ENCODE peak calls at places on chromosomes 4 and X, in nine cellular contexts. One of them, this sample, is unnamed.

GRCh38 chr4:102157984-102158383 is 187.3 kb downstream of the SLC39A8 start:
- DNase-seq in adipocyte: no peak
- DNase-seq in hepatocyte: no peak
- DNase-seq in activated CD8-positive, alpha-beta T cell treated with anti-CD3 and anti-CD28 coated beads for 36 hours: no peak
- DNase-seq in HCEC 1CT: no peak
- DNase-seq in naive thymus-derived CD8-positive, alpha-beta T cell: no peak
- DNase-seq in HL-60: no peak
- DNase-seq in NCI-H524: no peak
- DNase-seq in NAMALWA: no peak
- DNase-seq in this sample: no peak

GRCh38 chrX:19807414-19807813 is 80.0 kb downstream of the SH3KBP1 start:
- DNase-seq in adipocyte: no peak
- DNase-seq in hepatocyte: no peak
- DNase-seq in activated CD8-positive, alpha-beta T cell treated with anti-CD3 and anti-CD28 coated beads for 36 hours: no peak
- DNase-seq in HCEC 1CT: no peak
- DNase-seq in naive thymus-derived CD8-positive, alpha-beta T cell: no peak
- DNase-seq in HL-60: no peak
- DNase-seq in NCI-H524: no peak
- DNase-seq in NAMALWA: no peak
- DNase-seq in this sample: no peak

GRCh38 chr4:41066049-41066448 is 148.3 kb downstream of the APBB2 start:
- DNase-seq in adipocyte: no peak
- DNase-seq in hepatocyte: no peak
- DNase-seq in activated CD8-positive, alpha-beta T cell treated with anti-CD3 and anti-CD28 coated beads for 36 hours: no peak
- DNase-seq in HCEC 1CT: no peak
- DNase-seq in naive thymus-derived CD8-positive, alpha-beta T cell: no peak
- DNase-seq in HL-60: no peak
- DNase-seq in NCI-H524: no peak
- DNase-seq in NAMALWA: no peak
- DNase-seq in this sample: no peak

GRCh38 chrX:151745651-151746050 is 11.1 kb downstream of the CNGA2 start:
- DNase-seq in adipocyte: no peak
- DNase-seq in hepatocyte: no peak
- DNase-seq in activated CD8-positive, alpha-beta T cell treated with anti-CD3 and anti-CD28 coated beads for 36 hours: no peak
- DNase-seq in HCEC 1CT: no peak
- DNase-seq in naive thymus-derived CD8-positive, alpha-beta T cell: no peak
- DNase-seq in HL-60: no peak
- DNase-seq in NCI-H524: no peak
- DNase-seq in NAMALWA: no peak
- DNase-seq in this sample: no peak

GRCh38 chr4:55791666-55792065 is 27.9 kb upstream of the EXOC1L start:
- DNase-seq in adipocyte: no peak
- DNase-seq in hepatocyte: no peak
- DNase-seq in activated CD8-positive, alpha-beta T cell treated with anti-CD3 and anti-CD28 coated beads for 36 hours: no peak
- DNase-seq in HCEC 1CT: no peak
- DNase-seq in naive thymus-derived CD8-positive, alpha-beta T cell: no peak
- DNase-seq in HL-60: no peak
- DNase-seq in NCI-H524: no peak
- DNase-seq in NAMALWA: no peak
- DNase-seq in this sample: no peak

GRCh38 chrX:20530319-20530979 is 263.7 kb upstream of the RPS6KA3 start:
- DNase-seq in adipocyte: peak
- DNase-seq in hepatocyte: peak
- DNase-seq in activated CD8-positive, alpha-beta T cell treated with anti-CD3 and anti-CD28 coated beads for 36 hours: peak
- DNase-seq in HCEC 1CT: peak
- DNase-seq in naive thymus-derived CD8-positive, alpha-beta T cell: peak
- DNase-seq in HL-60: peak
- DNase-seq in NCI-H524: peak
- DNase-seq in NAMALWA: peak
- DNase-seq in this sample: peak

GRCh38 chr4:103032575-103032974 is 13.1 kb upstream of the SLC9B1 start:
- DNase-seq in adipocyte: no peak
- DNase-seq in hepatocyte: peak
- DNase-seq in activated CD8-positive, alpha-beta T cell treated with anti-CD3 and anti-CD28 coated beads for 36 hours: peak
- DNase-seq in HCEC 1CT: no peak
- DNase-seq in naive thymus-derived CD8-positive, alpha-beta T cell: no peak
- DNase-seq in HL-60: peak
- DNase-seq in NCI-H524: no peak
- DNase-seq in NAMALWA: peak
- DNase-seq in this sample: no peak

GRCh38 chr4:165716472-165716871 is 156.6 kb upstream of the TLL1 start:
- DNase-seq in adipocyte: no peak
- DNase-seq in hepatocyte: no peak
- DNase-seq in activated CD8-positive, alpha-beta T cell treated with anti-CD3 and anti-CD28 coated beads for 36 hours: no peak
- DNase-seq in HCEC 1CT: no peak
- DNase-seq in naive thymus-derived CD8-positive, alpha-beta T cell: no peak
- DNase-seq in HL-60: no peak
- DNase-seq in NCI-H524: peak
- DNase-seq in NAMALWA: no peak
- DNase-seq in this sample: no peak

GRCh38 chr4:126715681-126716080 is 917.1 kb upstream of the INTU start:
- DNase-seq in adipocyte: no peak
- DNase-seq in hepatocyte: no peak
- DNase-seq in activated CD8-positive, alpha-beta T cell treated with anti-CD3 and anti-CD28 coated beads for 36 hours: no peak
- DNase-seq in HCEC 1CT: no peak
- DNase-seq in naive thymus-derived CD8-positive, alpha-beta T cell: no peak
- DNase-seq in HL-60: no peak
- DNase-seq in NCI-H524: no peak
- DNase-seq in NAMALWA: no peak
- DNase-seq in this sample: no peak

GRCh38 chr4:1399508-1400190 is 6.6 kb downstream of the NKX1-1 start:
- DNase-seq in adipocyte: no peak
- DNase-seq in hepatocyte: no peak
- DNase-seq in activated CD8-positive, alpha-beta T cell treated with anti-CD3 and anti-CD28 coated beads for 36 hours: no peak
- DNase-seq in HCEC 1CT: no peak
- DNase-seq in naive thymus-derived CD8-positive, alpha-beta T cell: no peak
- DNase-seq in HL-60: no peak
- DNase-seq in NCI-H524: no peak
- DNase-seq in NAMALWA: no peak
- DNase-seq in this sample: no peak